ENCODE peak calls at places on chromosomes 3 and 15, in eight cellular contexts. J is T1000, O is heart right ventricle, Z is transverse colon, L is anterior cingulate cortex, U is fibroblast of mammary gland, A is AG08396, R is mammary epithelial cell. B is an unnamed sample.

GRCh38 chr3:13233487-13234154 is 160.4 kb upstream of the IQSEC1 start:
- DNase-seq in J (no peak), O (no peak), Z (no peak), L (no peak), U (no peak), A (no peak), R (no peak), B (no peak)

GRCh38 chr3:183504597-183504996 is 50.9 kb downstream of the KLHL6 start:
- DNase-seq in J (no peak), O (no peak), Z (no peak), L (no peak), U (no peak), A (no peak), R (no peak), B (no peak)

GRCh38 chr3:50390523-50391177 is 31.3 kb upstream of the TMEM115 start:
- DNase-seq in J (no peak), O (peak), Z (peak), L (peak), U (no peak), A (no peak), R (peak), B (peak)

GRCh38 chr15:47364671-47365141 is 352.6 kb upstream of the SEMA6D start:
- DNase-seq in J (no peak), O (no peak), Z (no peak), L (no peak), U (no peak), A (no peak), R (no peak), B (no peak)

GRCh38 chr3:101861212-101861977 is 12.1 kb downstream of the NFKBIZ start:
- DNase-seq in J (no peak), O (no peak), Z (no peak), L (no peak), U (no peak), A (no peak), R (no peak), B (no peak)

GRCh38 chr3:115623414-115623868 is at the start of gene GAP43:
- DNase-seq in J (no peak), O (peak), Z (no peak), L (peak), U (peak), A (peak), R (peak), B (peak)

GRCh38 chr3:153614131-153614530 is 452.1 kb downstream of the RAP2B start:
- DNase-seq in J (no peak), O (no peak), Z (no peak), L (no peak), U (peak), A (no peak), R (no peak), B (no peak)

GRCh38 chr15:63191895-63192603 is 2.6 kb downstream of the RAB8B start:
- DNase-seq in J (no peak), O (no peak), Z (peak), L (no peak), U (no peak), A (no peak), R (no peak), B (no peak)

GRCh38 chr3:128052831-128053419 is 688 bp downstream of the SEC61A1 start:
- DNase-seq in J (no peak), O (no peak), Z (no peak), L (no peak), U (peak), A (no peak), R (no peak), B (no peak)

GRCh38 chr3:14460342-14461005 is 58.1 kb downstream of the SLC6A6 start:
- DNase-seq in J (no peak), O (peak), Z (peak), L (peak), U (peak), A (peak), R (no peak), B (no peak)

GRCh38 chr3:40258064-40258463 is 51.4 kb upstream of the EIF1B start:
- DNase-seq in J (no peak), O (no peak), Z (no peak), L (no peak), U (no peak), A (no peak), R (no peak), B (no peak)

GRCh38 chr3:13013151-13013561 is 60.1 kb downstream of the IQSEC1 start:
- DNase-seq in J (no peak), O (no peak), Z (no peak), L (no peak), U (no peak), A (no peak), R (no peak), B (no peak)

GRCh38 chr15:64982472-64982871 is 7.2 kb downstream of the SPG21 start:
- DNase-seq in J (no peak), O (no peak), Z (no peak), L (no peak), U (peak), A (no peak), R (no peak), B (no peak)

GRCh38 chr3:50272911-50273688 is 4.2 kb downstream of the SEMA3B start:
- DNase-seq in J (peak), O (peak), Z (peak), L (peak), U (peak), A (peak), R (peak), B (peak)

GRCh38 chr3:114213669-114214541 is 23.5 kb downstream of the ZNF80 start:
- DNase-seq in J (peak), O (no peak), Z (peak), L (no peak), U (peak), A (peak), R (no peak), B (peak)

GRCh38 chr3:83946554-83946953 is 1012.2 kb upstream of the CADM2 start:
- DNase-seq in J (no peak), O (no peak), Z (no peak), L (no peak), U (no peak), A (no peak), R (no peak), B (peak)

GRCh38 chr15:39301589-39301999 is 279.3 kb upstream of the THBS1 start:
- DNase-seq in J (no peak), O (no peak), Z (no peak), L (no peak), U (peak), A (no peak), R (peak), B (no peak)